ENCODE peak calls at places on chromosome 13, in nine cellular contexts. L is islet precursor cell; P is glutamatergic neuron; C is progenitor cell of endocrine pancreas; D is stimulated activated naive CD8-positive, alpha-beta T cell treated with anti-CD3 and anti-CD28 coated beads, Interleukin-15, amount 100 ng/mL, for 72 hours; A is kidney tubule cell; Q is HuH-7; T is neural progenitor cell; K is pancreas. O is an unnamed sample.

GRCh38 chr13:51739403-51740112 is 64.4 kb downstream of the DHRS12 start:
- DNase-seq in P (no peak), L (no peak), A (no peak), K (no peak), Q (no peak), T (no peak), D (no peak), C (no peak), O (no peak)

GRCh38 chr13:24265453-24265852 is 43.9 kb upstream of the C1QTNF9 start:
- DNase-seq in D (no peak), A (no peak), P (no peak), Q (no peak), C (no peak), L (no peak), T (no peak), K (no peak), O (no peak)

GRCh38 chr13:105665284-105665683 is 870.2 kb downstream of the EFNB2 start:
- DNase-seq in L (no peak), Q (no peak), T (no peak), C (no peak), P (no peak), D (no peak), K (no peak), A (peak), O (no peak)

GRCh38 chr13:47017476-47017875 is 120.6 kb upstream of the HTR2A start:
- DNase-seq in K (no peak), A (peak), L (no peak), T (no peak), Q (no peak), C (no peak), D (no peak), P (no peak), O (no peak)

GRCh38 chr13:33258437-33259193 is 26.9 kb downstream of the STARD13 start:
- DNase-seq in Q (no peak), K (no peak), A (no peak), L (no peak), P (no peak), T (no peak), C (no peak), D (no peak), O (no peak)

GRCh38 chr13:102642475-102642874 is 45.7 kb downstream of the TPP2 start:
- DNase-seq in K (peak), P (no peak), D (no peak), L (no peak), C (no peak), T (no peak), A (peak), Q (no peak), O (no peak)

GRCh38 chr13:86020350-86021002 is 221.3 kb upstream of the SLITRK6 start:
- DNase-seq in K (no peak), Q (no peak), C (no peak), A (peak), P (no peak), L (no peak), T (no peak), D (no peak), O (no peak)

GRCh38 chr13:113943821-113944565 is 29.9 kb downstream of the C13orf46 start:
- DNase-seq in D (no peak), P (no peak), Q (no peak), A (no peak), K (peak), L (no peak), T (no peak), C (no peak), O (no peak)

GRCh38 chr13:102555914-102556553 is 40.8 kb upstream of the TPP2 start:
- DNase-seq in Q (peak), P (no peak), T (peak), A (peak), K (no peak), L (no peak), C (no peak), D (no peak), O (no peak)

GRCh38 chr13:28324181-28324789 is 170.6 kb downstream of the FLT1 start:
- DNase-seq in A (peak), Q (peak), D (peak), T (peak), L (peak), K (no peak), C (peak), P (peak), O (peak)

GRCh38 chr13:108226184-108226583 is 8.0 kb downstream of the ABHD13 start:
- DNase-seq in L (no peak), Q (peak), T (no peak), P (no peak), D (no peak), C (no peak), K (no peak), A (no peak), O (no peak)

GRCh38 chr13:106710267-106710666 is 142.3 kb upstream of the ARGLU1 start:
- DNase-seq in C (no peak), L (no peak), K (no peak), D (no peak), Q (no peak), T (no peak), A (no peak), P (no peak), O (no peak)

GRCh38 chr13:37136187-37136586 is 30.7 kb upstream of the CSNK1A1L start:
- DNase-seq in L (no peak), C (no peak), D (no peak), T (no peak), P (no peak), Q (no peak), A (peak), K (no peak), O (no peak)

GRCh38 chr13:30748717-30749116 is 13.4 kb downstream of the ALOX5AP start:
- DNase-seq in L (no peak), K (no peak), Q (no peak), C (no peak), D (no peak), T (no peak), A (no peak), P (no peak), O (no peak)

GRCh38 chr13:98225036-98225940 is 48.2 kb upstream of the RNF113B start:
- DNase-seq in K (no peak), P (no peak), A (peak), D (no peak), L (no peak), T (no peak), Q (no peak), C (no peak), O (no peak)

GRCh38 chr13:106246817-106247216 is 288.6 kb downstream of the EFNB2 start:
- DNase-seq in A (no peak), Q (no peak), L (no peak), D (no peak), C (no peak), P (no peak), K (no peak), T (no peak), O (no peak)

GRCh38 chr13:98447881-98448641 is 128.8 kb downstream of the STK24 start:
- DNase-seq in Q (peak), D (no peak), T (peak), K (no peak), L (no peak), A (no peak), P (peak), C (no peak), O (no peak)

GRCh38 chr13:94063096-94063495 is 416.4 kb downstream of the DCT start:
- DNase-seq in T (no peak), A (peak), Q (no peak), L (no peak), K (no peak), D (no peak), P (no peak), C (no peak), O (no peak)

GRCh38 chr13:73934215-73934623 is 200.0 kb downstream of the KLF12 start:
- DNase-seq in K (no peak), C (no peak), A (peak), Q (no peak), D (no peak), T (no peak), P (no peak), L (no peak), O (no peak)

GRCh38 chr13:111115841-111116500 is 861 bp downstream of the ARHGEF7 start:
- DNase-seq in A (peak), T (peak), D (no peak), L (peak), Q (peak), C (no peak), K (no peak), P (peak), O (no peak)

GRCh38 chr13:49400755-49401659 is 42.9 kb downstream of the CAB39L start:
- DNase-seq in C (no peak), K (no peak), L (peak), D (no peak), T (peak), Q (no peak), P (no peak), A (peak), O (no peak)

GRCh38 chr13:73556902-73557301 is 498.1 kb downstream of the KLF5 start:
- DNase-seq in C (no peak), T (no peak), A (no peak), L (no peak), P (no peak), D (no peak), Q (no peak), K (no peak), O (no peak)

GRCh38 chr13:30829145-30829544 is 76.9 kb upstream of the MEDAG start:
- DNase-seq in P (no peak), A (peak), T (no peak), L (peak), K (no peak), D (no peak), Q (no peak), C (no peak), O (no peak)

GRCh38 chr13:40404967-40405716 is 261.3 kb downstream of the FOXO1 start:
- DNase-seq in C (no peak), K (no peak), A (no peak), D (no peak), P (no peak), T (no peak), Q (no peak), L (no peak), O (no peak)

GRCh38 chr13:45511310-45512147 is 46.8 kb downstream of the COG3 start:
- DNase-seq in K (no peak), D (no peak), C (no peak), L (no peak), A (peak), T (peak), P (no peak), Q (peak), O (peak)

GRCh38 chr13:62280590-62280989 is 864.9 kb upstream of the PCDH20 start:
- DNase-seq in C (no peak), D (no peak), L (no peak), T (no peak), K (no peak), P (no peak), Q (no peak), A (no peak), O (no peak)

GRCh38 chr13:101309014-101309619 is 107.2 kb downstream of the NALCN start:
- DNase-seq in Q (no peak), T (no peak), L (no peak), D (no peak), A (no peak), P (no peak), C (no peak), K (no peak), O (no peak)

GRCh38 chr13:79972066-79972569 is 368.8 kb downstream of the SPRY2 start:
- DNase-seq in C (no peak), K (no peak), D (no peak), P (no peak), Q (no peak), A (no peak), L (no peak), T (no peak), O (no peak)